ENCODE peak calls at places on chromosome 17, in five cellular contexts. T is H1, S is HepG2, H is GM12878, Y is GM12891. R is an unnamed sample.

GRCh38 chr17:81518113-81518784 is 5.7 kb upstream of the ACTG1 start:
- DNase-seq in H (no peak), T (peak), S (no peak), Y (no peak), R (no peak)

GRCh38 chr17:45146616-45147101 is 1.6 kb upstream of the HEXIM1 start:
- DNase-seq in T (no peak), S (no peak), Y (no peak), H (no peak), R (no peak)

GRCh38 chr17:71502443-71502842 is 618.4 kb upstream of the SOX9 start:
- DNase-seq in H (no peak), S (no peak), T (no peak), Y (no peak), R (no peak)

GRCh38 chr17:6669479-6670212 is 18.1 kb downstream of the C17orf100 start:
- DNase-seq in S (no peak), Y (no peak), H (no peak), T (no peak), R (no peak)

GRCh38 chr17:18107971-18108370 is 585 bp upstream of the MYO15A start:
- DNase-seq in H (no peak), S (no peak), T (no peak), Y (no peak), R (no peak)

GRCh38 chr17:19958023-19958422 is 19.6 kb downstream of the AKAP10 start:
- DNase-seq in S (peak), T (no peak), Y (no peak), H (no peak), R (no peak)

GRCh38 chr17:58686980-58687379 is 4.9 kb downstream of the TEX14 start:
- DNase-seq in T (no peak), S (no peak), Y (no peak), H (no peak), R (no peak)

GRCh38 chr17:19830061-19830460 is 37.7 kb downstream of the ULK2 start:
- DNase-seq in Y (no peak), T (no peak), H (no peak), S (no peak), R (no peak)

GRCh38 chr17:39487946-39488345 is 26.7 kb downstream of the CDK12 start:
- DNase-seq in H (no peak), T (no peak), S (no peak), Y (no peak), R (no peak)

GRCh38 chr17:57097832-57098421 is 12.9 kb downstream of the AKAP1 start:
- DNase-seq in Y (no peak), T (no peak), H (no peak), S (no peak), R (no peak)

GRCh38 chr17:57938061-57938502 is 17.1 kb downstream of the CUEDC1 start:
- DNase-seq in S (peak), T (no peak), Y (no peak), H (no peak), R (no peak)

GRCh38 chr17:17165666-17166308 is 40.3 kb downstream of the PLD6 start:
- DNase-seq in H (no peak), T (no peak), Y (no peak), S (no peak), R (no peak)

GRCh38 chr17:8275421-8276290 is 12.8 kb upstream of the RANGRF start:
- DNase-seq in T (no peak), S (no peak), H (no peak), Y (no peak), R (no peak)

GRCh38 chr17:46788300-46788699 is 30.2 kb downstream of the WNT3 start:
- DNase-seq in Y (no peak), S (no peak), T (no peak), H (no peak), R (no peak)

GRCh38 chr17:7191571-7192270 is 12.6 kb upstream of the ASGR1 start:
- DNase-seq in S (peak), H (no peak), T (peak), Y (peak), R (peak)

GRCh38 chr17:44672479-44673093 is 16.3 kb downstream of the MEIOC start:
- DNase-seq in H (no peak), Y (no peak), S (peak), T (no peak), R (no peak)

GRCh38 chr17:40541060-40541872 is 24.0 kb downstream of the CCR7 start:
- DNase-seq in H (no peak), Y (no peak), T (no peak), S (peak), R (no peak)

GRCh38 chr17:30964878-30965277 is 6.0 kb upstream of the RNF135 start:
- DNase-seq in S (no peak), H (no peak), T (no peak), Y (no peak), R (no peak)

GRCh38 chr17:82911822-82912221 is 72.0 kb upstream of the ZNF750 start:
- DNase-seq in S (no peak), Y (no peak), T (no peak), H (no peak), R (no peak)

GRCh38 chr17:18185832-18186231 is 2.2 kb downstream of the ALKBH5 start:
- DNase-seq in Y (no peak), T (no peak), S (no peak), H (no peak), R (no peak)

GRCh38 chr17:41539071-41539492 is 11.0 kb upstream of the KRT19 start:
- DNase-seq in Y (no peak), H (no peak), S (peak), T (no peak), R (no peak)

GRCh38 chr17:59844884-59845594 is 47.7 kb downstream of the TUBD1 start:
- DNase-seq in Y (no peak), S (no peak), H (no peak), T (no peak), R (no peak)

GRCh38 chr17:49631496-49631895 is 46.4 kb downstream of the SPOP start:
- DNase-seq in T (no peak), S (no peak), Y (no peak), H (no peak), R (no peak)

GRCh38 chr17:50278526-50279180 is 4.4 kb downstream of the TMEM92 start:
- DNase-seq in H (no peak), S (no peak), T (no peak), Y (no peak), R (peak)

GRCh38 chr17:39239640-39240314 is 14.0 kb upstream of the STAC2 start:
- DNase-seq in S (peak), H (no peak), Y (peak), T (peak), R (no peak)

GRCh38 chr17:57516290-57517215 is 228.5 kb downstream of the CCDC182 start:
- DNase-seq in S (peak), H (no peak), T (no peak), Y (no peak), R (no peak)

GRCh38 chr17:72421128-72422092 is 300.6 kb downstream of the SOX9 start:
- DNase-seq in S (peak), T (no peak), H (peak), Y (peak), R (peak)

GRCh38 chr17:44024271-44024663 is 9.5 kb upstream of the TMEM101 start:
- DNase-seq in Y (no peak), H (no peak), S (no peak), T (no peak), R (no peak)

GRCh38 chr17:5958850-5959249 is 111.3 kb upstream of the WSCD1 start:
- DNase-seq in T (no peak), S (no peak), H (no peak), Y (no peak), R (no peak)

GRCh38 chr17:2837147-2837561 is 40.9 kb downstream of the RAP1GAP2 start:
- DNase-seq in S (no peak), T (no peak), Y (no peak), H (no peak), R (no peak)

GRCh38 chr17:46979023-46979870 is at the start of gene RPRML:
- DNase-seq in H (no peak), T (peak), S (no peak), Y (peak), R (no peak)

GRCh38 chr17:69103557-69104233 is 38.0 kb downstream of the ABCA6 start:
- DNase-seq in T (no peak), S (peak), H (no peak), Y (no peak), R (no peak)

GRCh38 chr17:15513058-15513858 is 45.8 kb upstream of the CDRT4 start:
- DNase-seq in H (no peak), S (no peak), Y (no peak), T (no peak), R (no peak)

GRCh38 chr17:61833536-61834203 is 29.7 kb downstream of the BRIP1 start:
- DNase-seq in S (no peak), H (no peak), Y (no peak), T (no peak), R (no peak)

GRCh38 chr17:2192367-2193028 is 111.1 kb downstream of the SMG6 start:
- DNase-seq in S (no peak), H (peak), Y (no peak), T (no peak), R (no peak)

GRCh38 chr17:9240659-9241370 is 219.5 kb downstream of the NTN1 start:
- DNase-seq in S (peak), T (no peak), H (no peak), Y (no peak), R (no peak)

GRCh38 chr17:9959377-9959981 is 54.4 kb upstream of the RCVRN start:
- DNase-seq in Y (peak), T (peak), S (peak), H (no peak), R (peak)

GRCh38 chr17:36107660-36108059 is 4.0 kb downstream of the CCL4 start:
- DNase-seq in S (no peak), H (no peak), Y (no peak), T (no peak), R (no peak)

GRCh38 chr17:4304417-4305027 is 40.7 kb upstream of the ANKFY1 start:
- DNase-seq in H (no peak), T (no peak), Y (no peak), S (peak), R (peak)

GRCh38 chr17:14301761-14302401 is 1.0 kb downstream of the HS3ST3B1 start:
- DNase-seq in S (no peak), Y (no peak), T (peak), H (no peak), R (no peak)

DNA sequence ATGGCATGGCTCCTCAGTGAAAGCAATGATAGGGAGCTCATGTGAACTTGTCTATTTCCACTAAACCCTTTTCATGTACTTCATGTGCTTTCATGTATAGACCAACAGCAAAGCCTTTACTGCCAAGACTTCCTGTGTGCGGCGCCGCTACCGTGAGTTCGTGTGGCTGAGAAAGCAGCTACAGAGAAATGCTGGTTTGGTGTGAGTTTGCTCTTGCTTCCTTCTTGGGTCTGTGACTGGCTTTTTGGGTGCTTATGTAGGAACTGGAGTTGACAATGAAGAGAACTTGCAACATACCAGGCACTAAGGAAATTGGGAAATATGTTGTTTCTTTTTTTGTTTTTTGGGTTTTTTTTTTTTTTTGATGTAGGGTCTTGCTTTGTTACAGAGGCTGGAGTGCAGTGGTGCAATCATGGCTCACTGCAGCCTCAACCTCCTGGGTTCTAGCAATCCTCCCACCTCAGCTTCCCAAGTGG is 5.7 kb downstream of the SNX11 start:
- DNase-seq in Y (peak), H (peak), S (no peak), T (no peak), R (no peak)
- TF ChIP-seq POLR2A in Y (peak), H (peak), S (no peak), T (no peak), R (peak)

DNA sequence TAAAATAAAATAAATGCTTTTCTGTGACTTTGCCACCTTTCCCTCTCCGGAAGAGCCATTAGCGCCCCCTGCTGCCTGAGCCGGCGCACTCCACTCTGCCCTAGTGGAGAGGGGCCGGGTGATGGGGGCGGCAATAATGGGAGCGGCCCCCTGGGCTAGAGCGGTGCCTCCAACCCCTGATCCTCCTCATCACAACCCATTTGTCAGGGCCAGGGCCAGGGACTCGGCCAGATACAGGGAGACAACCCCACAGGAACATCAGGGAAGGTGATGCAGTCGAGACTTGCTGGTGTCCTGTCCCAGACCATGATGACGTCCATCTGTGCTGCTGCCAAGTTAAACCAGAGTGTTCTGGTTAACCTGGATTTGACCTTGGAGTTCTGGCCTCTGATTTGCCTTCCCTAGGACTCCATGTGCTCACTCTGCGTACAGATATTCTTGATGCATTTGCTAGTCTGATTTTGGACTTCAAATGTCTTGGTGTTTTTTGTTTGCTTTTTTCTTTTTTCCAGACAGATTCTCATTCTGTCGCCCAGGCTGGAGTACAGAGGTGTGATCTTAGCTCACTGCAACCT is 46.1 kb upstream of the BPTF start:
- DNase-seq in H (no peak), S (peak), Y (peak), T (peak), R (peak)
- TF ChIP-seq TAF1 in H (no peak), S (no peak), Y (no peak), T (no peak), R (no peak)

GRCh38 chr17:77478281-77478680 is 337.5 kb downstream of the SEC14L1 start:
- DNase-seq in S (no peak), T (no peak), H (no peak), Y (no peak), R (no peak)

GRCh38 chr17:77479817-77480508 is 339.2 kb downstream of the SEC14L1 start:
- DNase-seq in S (no peak), Y (no peak), H (no peak), T (no peak), R (no peak)

GRCh38 chr17:77479372-77479781 is 338.6 kb downstream of the SEC14L1 start:
- DNase-seq in Y (no peak), H (no peak), S (no peak), T (peak), R (no peak)

GRCh38 chr17:77476920-77477805 is 336.4 kb downstream of the SEC14L1 start:
- DNase-seq in S (no peak), T (no peak), H (no peak), Y (no peak), R (no peak)

GRCh38 chr17:77478899-77479298 is 338.1 kb downstream of the SEC14L1 start:
- DNase-seq in Y (no peak), S (no peak), H (no peak), T (no peak), R (no peak)
- TF ChIP-seq POLR2AphosphoS5 in Y (no peak), S (no peak), H (no peak), T (no peak), R (no peak)

GRCh38 chr17:28574536-28574935 is 2.2 kb downstream of the ALDOC start:
- DNase-seq in S (no peak), Y (no peak), T (no peak), H (no peak), R (no peak)

GRCh38 chr17:28575126-28575795 is 1.4 kb downstream of the ALDOC start:
- DNase-seq in Y (no peak), H (no peak), S (no peak), T (no peak), R (no peak)

GRCh38 chr17:28577466-28577824 is 750 bp upstream of the ALDOC start:
- DNase-seq in H (no peak), S (no peak), Y (no peak), T (no peak), R (no peak)

GRCh38 chr17:28578246-28579195 is 1.8 kb upstream of the ALDOC start:
- DNase-seq in H (no peak), S (no peak), Y (no peak), T (no peak), R (no peak)

GRCh38 chr17:28576758-28577465 is at the start of gene ALDOC:
- DNase-seq in T (peak), Y (peak), S (peak), H (peak), R (peak)
- TF ChIP-seq POLR2A in T (peak), Y (peak), S (peak), H (peak), R (peak)

DNA sequence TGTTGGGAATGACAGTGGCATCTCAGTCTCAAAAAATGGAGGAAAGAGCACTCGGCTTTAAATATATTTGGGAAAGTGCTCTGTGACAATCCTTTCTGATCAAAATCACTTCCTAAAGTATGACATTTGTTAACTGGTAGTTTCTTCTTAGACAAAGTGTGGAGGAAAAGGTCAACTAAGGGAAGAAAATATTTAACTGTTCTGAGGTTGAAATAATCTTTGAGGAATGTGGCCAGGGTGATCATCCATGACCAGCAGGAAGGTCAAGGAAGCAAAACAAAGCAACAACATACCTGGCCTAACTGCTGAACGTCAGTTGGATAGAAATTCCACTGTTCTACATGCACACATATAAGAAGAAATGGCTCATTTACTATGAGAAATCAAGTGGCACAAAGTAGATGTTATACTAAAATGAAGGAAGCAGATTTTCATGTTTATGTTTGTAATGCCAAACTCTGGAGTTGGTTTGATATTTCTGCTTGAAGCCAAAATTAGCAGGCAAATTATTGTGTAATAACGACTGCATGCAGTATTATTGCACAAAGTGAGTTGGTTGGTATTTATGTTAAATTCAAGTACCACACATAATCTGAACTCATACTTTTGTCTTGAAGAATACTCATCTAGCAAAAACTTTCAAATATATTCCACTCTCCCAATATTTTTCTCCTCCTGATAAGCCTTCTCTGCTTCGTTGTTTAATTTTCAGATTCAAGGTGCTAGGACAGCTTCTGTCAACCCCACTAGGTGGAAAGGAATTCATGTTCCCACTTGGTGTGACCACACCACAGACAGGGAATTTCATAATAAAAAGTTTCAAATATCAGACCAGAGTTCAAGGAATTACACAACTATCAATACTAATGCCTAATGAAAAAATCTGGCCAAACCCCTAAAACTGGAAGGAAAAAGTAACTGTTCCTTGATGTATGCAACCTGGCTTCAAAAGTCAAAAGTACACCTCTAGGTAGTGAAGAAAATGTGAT is 87.4 kb upstream of the CORO6 start:
- DNase-seq in T (no peak), H (no peak), Y (no peak), S (no peak), R (no peak)
- TF ChIP-seq TAF1 in T (no peak), H (no peak), Y (no peak), S (no peak), R (no peak)

GRCh38 chr17:74769856-74770497 is 6.2 kb downstream of the NAT9 start:
- DNase-seq in S (no peak), T (no peak), Y (no peak), H (no peak), R (no peak)

GRCh38 chr17:74768069-74768762 is 7.9 kb downstream of the NAT9 start:
- DNase-seq in H (no peak), T (no peak), Y (no peak), S (no peak), R (no peak)

GRCh38 chr17:74768763-74769114 is 7.4 kb downstream of the NAT9 start:
- DNase-seq in S (no peak), H (no peak), Y (no peak), T (no peak), R (no peak)

GRCh38 chr17:74770498-74771318 is 5.4 kb downstream of the NAT9 start:
- DNase-seq in S (peak), Y (peak), H (no peak), T (peak), R (peak)

GRCh38 chr17:74769266-74769855 is 6.8 kb downstream of the NAT9 start:
- DNase-seq in Y (no peak), S (no peak), H (no peak), T (no peak), R (no peak)
- TF ChIP-seq POLR2AphosphoS5 in Y (no peak), S (no peak), H (no peak), T (no peak), R (no peak)

GRCh38 chr17:63435681-63436522 is 10.2 kb downstream of the CYB561 start:
- DNase-seq in T (peak), Y (peak), H (no peak), S (no peak), R (peak)

GRCh38 chr17:63433746-63434591 is 12.1 kb downstream of the CYB561 start:
- DNase-seq in T (no peak), Y (no peak), S (no peak), H (no peak), R (no peak)

GRCh38 chr17:63436523-63437110 is 9.5 kb downstream of the CYB561 start:
- DNase-seq in H (no peak), T (peak), Y (no peak), S (no peak), R (no peak)

GRCh38 chr17:63437287-63438091 is 8.6 kb downstream of the CYB561 start:
- DNase-seq in S (no peak), T (no peak), Y (no peak), H (no peak), R (no peak)

GRCh38 chr17:63434951-63435571 is 11.0 kb downstream of the CYB561 start:
- DNase-seq in T (no peak), S (no peak), Y (no peak), H (no peak), R (no peak)
- TF ChIP-seq POLR2A in T (no peak), S (no peak), Y (no peak), H (no peak), R (no peak)

R was measured in GM12892.